ENCODE peak calls at places on chromosomes 3 and 15, in five cellular contexts. One of them, this sample, is unnamed.

GRCh38 chr15:69616558-69616957 is 163.9 kb downstream of the RPLP1 start:
- DNase-seq in HFF-Myc: no peak
- DNase-seq in activated CD4-positive, alpha-beta T cell treated with anti-CD3 and anti-CD28 coated beads for 24 hours: no peak
- DNase-seq in PC-3: no peak
- DNase-seq in fibroblast of mammary gland: no peak
- DNase-seq in this sample: no peak

GRCh38 chr3:47394867-47395266 is 14.0 kb downstream of the PTPN23 start:
- DNase-seq in HFF-Myc: no peak
- DNase-seq in activated CD4-positive, alpha-beta T cell treated with anti-CD3 and anti-CD28 coated beads for 24 hours: no peak
- DNase-seq in PC-3: no peak
- DNase-seq in fibroblast of mammary gland: no peak
- DNase-seq in this sample: no peak

GRCh38 chr3:55164191-55164590 is 236.3 kb upstream of the LRTM1 start:
- DNase-seq in PC-3: no peak
- DNase-seq in HFF-Myc: no peak
- DNase-seq in activated CD4-positive, alpha-beta T cell treated with anti-CD3 and anti-CD28 coated beads for 24 hours: no peak
- DNase-seq in fibroblast of mammary gland: peak
- DNase-seq in this sample: no peak

GRCh38 chr3:61830111-61830400 is 268.7 kb downstream of the PTPRG start:
- DNase-seq in activated CD4-positive, alpha-beta T cell treated with anti-CD3 and anti-CD28 coated beads for 24 hours: no peak
- DNase-seq in fibroblast of mammary gland: peak
- DNase-seq in PC-3: no peak
- DNase-seq in HFF-Myc: no peak
- DNase-seq in this sample: no peak

GRCh38 chr3:148146947-148147346 is 550.8 kb upstream of the AGTR1 start:
- DNase-seq in HFF-Myc: peak
- DNase-seq in fibroblast of mammary gland: peak
- DNase-seq in activated CD4-positive, alpha-beta T cell treated with anti-CD3 and anti-CD28 coated beads for 24 hours: no peak
- DNase-seq in PC-3: peak
- DNase-seq in this sample: no peak

GRCh38 chr3:124033360-124034015 is 41.6 kb upstream of the ROPN1 start:
- DNase-seq in HFF-Myc: no peak
- DNase-seq in activated CD4-positive, alpha-beta T cell treated with anti-CD3 and anti-CD28 coated beads for 24 hours: no peak
- DNase-seq in fibroblast of mammary gland: no peak
- DNase-seq in PC-3: peak
- DNase-seq in this sample: no peak

GRCh38 chr3:125683067-125683844 is 88.0 kb upstream of the OSBPL11 start:
- DNase-seq in PC-3: no peak
- DNase-seq in HFF-Myc: no peak
- DNase-seq in fibroblast of mammary gland: no peak
- DNase-seq in activated CD4-positive, alpha-beta T cell treated with anti-CD3 and anti-CD28 coated beads for 24 hours: no peak
- DNase-seq in this sample: no peak

GRCh38 chr15:45276851-45277250 is 24.8 kb downstream of the SLC28A2 start:
- DNase-seq in PC-3: peak
- DNase-seq in fibroblast of mammary gland: peak
- DNase-seq in HFF-Myc: no peak
- DNase-seq in activated CD4-positive, alpha-beta T cell treated with anti-CD3 and anti-CD28 coated beads for 24 hours: no peak
- DNase-seq in this sample: peak

GRCh38 chr3:21436846-21437245 is 314.2 kb downstream of the ZNF385D start:
- DNase-seq in PC-3: no peak
- DNase-seq in fibroblast of mammary gland: no peak
- DNase-seq in HFF-Myc: no peak
- DNase-seq in activated CD4-positive, alpha-beta T cell treated with anti-CD3 and anti-CD28 coated beads for 24 hours: no peak
- DNase-seq in this sample: no peak

GRCh38 chr15:25775317-25775912 is 87.7 kb downstream of the ATP10A start:
- DNase-seq in activated CD4-positive, alpha-beta T cell treated with anti-CD3 and anti-CD28 coated beads for 24 hours: no peak
- DNase-seq in fibroblast of mammary gland: peak
- DNase-seq in HFF-Myc: no peak
- DNase-seq in PC-3: peak
- DNase-seq in this sample: no peak

GRCh38 chr3:155101398-155101797 is 21.3 kb downstream of the MME start:
- DNase-seq in HFF-Myc: peak
- DNase-seq in PC-3: no peak
- DNase-seq in activated CD4-positive, alpha-beta T cell treated with anti-CD3 and anti-CD28 coated beads for 24 hours: no peak
- DNase-seq in fibroblast of mammary gland: peak
- DNase-seq in this sample: no peak

GRCh38 chr3:5136619-5137429 is 14.7 kb downstream of the ARL8B start:
- DNase-seq in activated CD4-positive, alpha-beta T cell treated with anti-CD3 and anti-CD28 coated beads for 24 hours: peak
- DNase-seq in HFF-Myc: no peak
- DNase-seq in fibroblast of mammary gland: peak
- DNase-seq in PC-3: peak
- DNase-seq in this sample: peak

GRCh38 chr3:194548346-194549321 is 61.8 kb upstream of the ATP13A3 start:
- DNase-seq in PC-3: no peak
- DNase-seq in activated CD4-positive, alpha-beta T cell treated with anti-CD3 and anti-CD28 coated beads for 24 hours: no peak
- DNase-seq in fibroblast of mammary gland: no peak
- DNase-seq in HFF-Myc: no peak
- DNase-seq in this sample: no peak